ENCODE peak calls at places on chromosome 4, in ten cellular contexts. J is kidney, W is mesenchymal stem cell, R is fibroblast of lung, C is aorta, S is ovary, K is PC-9, O is right atrium auricular region, H is Karpas-422, Y is stomach. D is an unnamed sample.

GRCh38 chr4:158538176-158538575 is 16.5 kb downstream of the RXFP1 start:
- DNase-seq in J (no peak), W (peak; percentile 2), R (peak; percentile 90), C (no peak), S (no peak), K (no peak), O (no peak), H (no peak), Y (no peak), D (no peak)

GRCh38 chr4:79823148-79823763 is 249.8 kb downstream of the ANTXR2 start:
- DNase-seq in J (no peak), W (peak; percentile 20), R (peak; percentile 82), C (peak; percentile 58), S (no peak), K (no peak), O (no peak), H (no peak), Y (no peak), D (no peak)

GRCh38 chr4:3703343-3703676 is 62.9 kb upstream of the ADRA2C start:
- DNase-seq in J (peak; percentile 50), W (no peak), R (no peak), C (no peak), S (peak; percentile 4), K (no peak), O (no peak), H (no peak), Y (no peak), D (no peak)

GRCh38 chr4:24143741-24144140 is 253.9 kb upstream of the PPARGC1A start:
- DNase-seq in J (no peak), W (no peak), R (no peak), C (no peak), S (no peak), K (no peak), O (no peak), H (no peak), Y (no peak), D (no peak)

GRCh38 chr4:126957555-126958440 is 675.0 kb upstream of the INTU start:
- DNase-seq in J (no peak), W (peak; percentile 17), R (peak; percentile 39), C (no peak), S (no peak), K (no peak), O (no peak), H (no peak), Y (no peak), D (no peak)

GRCh38 chr4:154039435-154040061 is 250.7 kb upstream of the SFRP2 start:
- DNase-seq in J (no peak), W (no peak), R (no peak), C (no peak), S (no peak), K (no peak), O (no peak), H (no peak), Y (no peak), D (no peak)

GRCh38 chr4:118765399-118765798 is 70.5 kb downstream of the SEC24D start:
- DNase-seq in J (no peak), W (peak; percentile 89), R (peak; percentile 98), C (no peak), S (no peak), K (peak; percentile 52), O (no peak), H (no peak), Y (no peak), D (no peak)

GRCh38 chr4:8557151-8558076 is 22.8 kb upstream of the GPR78 start:
- DNase-seq in J (peak; percentile 58), W (no peak), R (no peak), C (peak; percentile 63), S (peak; percentile 13), K (peak; percentile 59), O (no peak), H (no peak), Y (no peak), D (no peak)

GRCh38 chr4:138576684-138577083 is 334.5 kb upstream of the SLC7A11 start:
- DNase-seq in J (no peak), W (peak; percentile 78), R (peak; percentile 47), C (no peak), S (no peak), K (no peak), O (no peak), H (peak; percentile 75), Y (no peak), D (no peak)

DNA sequence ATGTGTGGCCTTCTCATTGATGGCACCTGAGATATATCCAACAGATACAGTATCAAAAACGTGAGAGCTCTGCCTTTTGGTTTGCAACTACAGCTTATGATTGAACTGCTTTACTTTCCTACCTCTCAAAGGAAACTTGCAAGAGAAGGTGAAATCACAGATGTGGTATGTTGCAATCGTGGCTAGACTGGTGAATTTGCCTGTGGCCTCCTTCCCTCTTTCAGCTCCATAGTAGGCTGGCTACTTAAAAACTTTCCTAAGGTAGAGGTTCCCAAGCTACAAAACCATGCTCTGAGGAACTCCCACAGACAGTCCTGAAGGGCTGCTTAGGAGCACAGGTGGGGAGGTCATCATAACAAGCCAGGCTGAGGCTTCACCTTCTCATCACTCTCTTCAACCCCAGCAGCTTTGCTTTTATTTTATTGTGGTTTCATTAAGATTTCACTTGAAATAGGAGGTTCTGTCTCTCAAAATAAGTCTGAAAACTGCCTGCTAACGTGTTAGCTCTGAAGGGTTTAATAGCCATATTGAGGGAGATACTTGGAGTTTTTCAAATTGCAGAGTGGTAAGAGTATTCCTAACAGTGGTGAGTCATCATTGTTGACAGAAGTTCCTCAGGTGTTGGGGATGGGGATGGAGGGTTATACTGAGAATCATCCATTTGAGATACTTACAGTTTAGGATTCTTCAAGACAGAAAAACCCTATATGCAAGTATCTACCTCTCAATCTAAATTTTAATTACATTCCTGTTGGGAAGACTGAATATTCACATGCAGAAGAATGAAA is 93.5 kb upstream of the UCP1 start:
- DNase-seq in J (no peak), W (no peak), R (peak; percentile 45), C (no peak), S (no peak), K (peak; percentile 47), O (no peak), H (no peak), Y (no peak), D (no peak)
- H3K36me3 ChIP-seq in J (peaks cover 14% of the 10 kb centered on the region), W (peaks cover 13% of the 10 kb centered on the region), R (peaks cover 5% of the 10 kb centered on the region), C (peaks cover 4% of the 10 kb centered on the region), S (no peaks in the 10 kb centered on the region), K (no peaks in the 10 kb centered on the region), O (peaks cover 49% of the 10 kb centered on the region), H (no peaks in the 10 kb centered on the region), Y (peaks cover 70% of the 10 kb centered on the region), D (no peaks in the 10 kb centered on the region)

DNA sequence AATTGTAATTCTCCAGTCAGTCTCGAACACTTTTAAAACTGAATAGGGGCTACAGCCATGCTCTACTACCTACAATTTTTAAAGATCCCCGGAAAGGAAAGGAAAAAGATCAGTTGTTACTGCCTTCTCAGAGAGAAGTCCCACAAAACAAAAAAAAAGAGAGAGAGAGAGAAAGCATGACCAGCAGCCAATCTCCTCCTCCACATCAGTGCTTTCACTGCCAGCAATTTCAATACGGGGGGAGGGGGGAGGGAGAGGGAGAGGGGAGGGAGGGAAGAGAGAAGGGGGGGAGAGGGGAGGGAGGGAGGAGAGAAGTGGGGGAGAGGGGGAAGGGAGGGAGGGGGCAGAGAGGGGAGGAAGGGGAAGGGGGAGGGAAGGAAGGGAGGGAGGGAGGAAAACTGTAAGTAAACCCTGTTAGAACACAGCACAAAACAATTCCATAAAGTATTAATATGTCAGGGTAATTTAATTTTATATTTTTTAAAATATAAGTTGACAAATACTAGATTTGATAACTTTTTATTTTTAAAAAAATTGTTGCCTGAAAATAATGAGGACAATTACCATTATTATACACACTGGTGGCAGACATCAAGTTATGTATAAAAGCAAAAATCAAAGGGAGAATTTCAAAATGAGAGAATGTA is 108.0 kb downstream of the LRBA start:
- DNase-seq in J (no peak), W (no peak), R (peak; percentile 2), C (no peak), S (no peak), K (no peak), O (no peak), H (no peak), Y (no peak), D (no peak)
- H3K36me3 ChIP-seq in J (peaks cover 2% of the 10 kb centered on the region), W (peaks cover 6% of the 10 kb centered on the region), R (no peaks in the 10 kb centered on the region), C (no peaks in the 10 kb centered on the region), S (no peaks in the 10 kb centered on the region), K (peaks cover 4% of the 10 kb centered on the region), O (peaks cover 10% of the 10 kb centered on the region), H (peaks cover 72% of the 10 kb centered on the region), Y (peaks cover 56% of the 10 kb centered on the region), D (peaks cover 15% of the 10 kb centered on the region)

GRCh38 chr4:56990109-56990508 is 11.4 kb downstream of the POLR2B start:
- DNase-seq in J (no peak), W (peak; percentile 31), R (peak; percentile 68), C (no peak), S (no peak), K (no peak), O (no peak), H (no peak), Y (no peak), D (no peak)
- H3K36me3 ChIP-seq in J (peaks cover 20% of the 10 kb centered on the region), W (peaks cover 27% of the 10 kb centered on the region), R (peaks cover 8% of the 10 kb centered on the region), C (peaks cover 15% of the 10 kb centered on the region), S (no peaks in the 10 kb centered on the region), K (peaks cover 11% of the 10 kb centered on the region), O (peaks cover 55% of the 10 kb centered on the region), H (peaks cover 69% of the 10 kb centered on the region), Y (peaks cover 95% of the 10 kb centered on the region), D (peaks cover 71% of the 10 kb centered on the region)

GRCh38 chr4:13592220-13592619 is 35.3 kb downstream of the BOD1L1 start:
- DNase-seq in J (no peak), W (no peak), R (no peak), C (no peak), S (no peak), K (no peak), O (no peak), H (no peak), Y (no peak), D (no peak)
- H3K36me3 ChIP-seq in J (peaks cover 31% of the 10 kb centered on the region), W (peaks cover 8% of the 10 kb centered on the region), R (peaks cover 8% of the 10 kb centered on the region), C (peaks cover 12% of the 10 kb centered on the region), S (no peaks in the 10 kb centered on the region), K (peaks cover 13% of the 10 kb centered on the region), O (peaks cover 89% of the 10 kb centered on the region), H (peaks cover 35% of the 10 kb centered on the region), Y (peaks cover 100% of the 10 kb centered on the region), D (peaks cover 62% of the 10 kb centered on the region)

GRCh38 chr4:40124690-40125089 is 68.0 kb downstream of the N4BP2 start:
- DNase-seq in J (no peak), W (no peak), R (no peak), C (no peak), S (no peak), K (no peak), O (no peak), H (no peak), Y (no peak), D (peak; percentile 40)
- H3K36me3 ChIP-seq in J (no peaks in the 10 kb centered on the region), W (no peaks in the 10 kb centered on the region), R (no peaks in the 10 kb centered on the region), C (peaks cover 2% of the 10 kb centered on the region), S (no peaks in the 10 kb centered on the region), K (peaks cover 4% of the 10 kb centered on the region), O (peaks cover 4% of the 10 kb centered on the region), H (peaks cover 10% of the 10 kb centered on the region), Y (peaks cover 28% of the 10 kb centered on the region), D (no peaks in the 10 kb centered on the region)

GRCh38 chr4:472881-473574 is 25.9 kb downstream of the ZNF721 start:
- DNase-seq in J (no peak), W (peak; percentile 37), R (peak; percentile 27), C (no peak), S (no peak), K (no peak), O (no peak), H (no peak), Y (no peak), D (no peak)
- H3K36me3 ChIP-seq in J (peaks cover 5% of the 10 kb centered on the region), W (peaks cover 22% of the 10 kb centered on the region), R (peaks cover 4% of the 10 kb centered on the region), C (no peaks in the 10 kb centered on the region), S (peaks cover 6% of the 10 kb centered on the region), K (peaks cover 50% of the 10 kb centered on the region), O (peaks cover 31% of the 10 kb centered on the region), H (peaks cover 52% of the 10 kb centered on the region), Y (peaks cover 44% of the 10 kb centered on the region), D (peaks cover 30% of the 10 kb centered on the region)

D was measured in CD4-positive, alpha-beta memory T cell.